ENCODE peak calls at places on chromosomes 16 and 17, in eight cellular contexts. K is CD8-positive, alpha-beta memory T cell; C is caudate nucleus; F is A172; W is T-helper 1 cell; T is substantia nigra; O is memory B cell; N is fibroblast of lung. R is an unnamed sample.

GRCh38 chr16:73031155-73031866 is 16.6 kb downstream of the ZFHX3 start:
- DNase-seq in K (no peak), C (no peak), F (no peak), W (no peak), T (no peak), O (no peak), N (no peak), R (no peak)

GRCh38 chr16:29943846-29944669 is 17.8 kb upstream of the TMEM219 start:
- DNase-seq in K (no peak), C (peak), F (peak), W (no peak), T (no peak), O (no peak), N (peak), R (peak)

GRCh38 chr17:17849147-17849820 is 12.5 kb upstream of the SREBF1 start:
- DNase-seq in K (peak), C (no peak), F (peak), W (peak), T (no peak), O (no peak), N (peak), R (peak)

GRCh38 chr17:69677130-69677529 is 262.6 kb downstream of the MAP2K6 start:
- DNase-seq in K (no peak), C (no peak), F (no peak), W (no peak), T (no peak), O (no peak), N (no peak), R (no peak)

GRCh38 chr17:72151565-72152391 is 31.0 kb downstream of the SOX9 start:
- DNase-seq in K (no peak), C (peak), F (peak), W (no peak), T (peak), O (no peak), N (peak), R (peak)

GRCh38 chr17:15169676-15170075 is 95.5 kb downstream of the PMP22 start:
- DNase-seq in K (no peak), C (no peak), F (peak), W (no peak), T (no peak), O (no peak), N (peak), R (no peak)

GRCh38 chr16:12406840-12407690 is 396.6 kb downstream of the CPPED1 start:
- DNase-seq in K (no peak), C (no peak), F (peak), W (no peak), T (no peak), O (no peak), N (peak), R (no peak)

GRCh38 chr17:21268596-21269188 is 15.5 kb upstream of the NATD1 start:
- DNase-seq in K (no peak), C (no peak), F (no peak), W (no peak), T (no peak), O (no peak), N (no peak), R (no peak)

GRCh38 chr16:19589771-19590302 is 34.3 kb downstream of the VPS35L start:
- DNase-seq in K (no peak), C (no peak), F (no peak), W (no peak), T (no peak), O (no peak), N (peak), R (peak)

GRCh38 chr17:68431661-68432071 is 25.6 kb downstream of the WIPI1 start:
- DNase-seq in K (peak), C (no peak), F (peak), W (peak), T (no peak), O (peak), N (peak), R (no peak)

GRCh38 chr16:84593825-84594724 is 23.8 kb downstream of the COTL1 start:
- DNase-seq in K (peak), C (no peak), F (peak), W (peak), T (peak), O (peak), N (peak), R (no peak)

GRCh38 chr17:42518755-42519545 is 17.1 kb upstream of the NAGLU start:
- DNase-seq in K (no peak), C (no peak), F (peak), W (no peak), T (no peak), O (no peak), N (peak), R (no peak)

GRCh38 chr16:73046484-73047214 is 1.3 kb downstream of the ZFHX3 start:
- DNase-seq in K (no peak), C (no peak), F (no peak), W (no peak), T (no peak), O (no peak), N (no peak), R (no peak)

GRCh38 chr17:31509095-31509804 is 117.8 kb downstream of the RAB11FIP4 start:
- DNase-seq in K (no peak), C (no peak), F (no peak), W (no peak), T (no peak), O (no peak), N (no peak), R (no peak)

GRCh38 chr16:84836234-84836647 is 16.5 kb downstream of the CRISPLD2 start:
- DNase-seq in K (no peak), C (no peak), F (peak), W (no peak), T (no peak), O (no peak), N (peak), R (peak)

GRCh38 chr17:60525347-60525623 is 757 bp downstream of the APPBP2 start:
- DNase-seq in K (no peak), C (no peak), F (peak), W (no peak), T (no peak), O (no peak), N (peak), R (no peak)

GRCh38 chr17:37667039-37667438 is 23.8 kb upstream of the DDX52 start:
- DNase-seq in K (no peak), C (no peak), F (no peak), W (no peak), T (no peak), O (no peak), N (no peak), R (no peak)

GRCh38 chr16:23508589-23509440 is 1.5 kb downstream of the GGA2 start:
- DNase-seq in K (no peak), C (no peak), F (no peak), W (no peak), T (no peak), O (no peak), N (peak), R (no peak)

GRCh38 chr16:85237817-85238216 is 125.5 kb upstream of the CIBAR2 start:
- DNase-seq in K (no peak), C (no peak), F (no peak), W (no peak), T (no peak), O (no peak), N (no peak), R (no peak)

GRCh38 chr17:57537524-57538410 is 207.3 kb downstream of the CCDC182 start:
- DNase-seq in K (no peak), C (no peak), F (no peak), W (no peak), T (no peak), O (no peak), N (no peak), R (no peak)

GRCh38 chr17:5706835-5707234 is 122.5 kb upstream of the NLRP1 start:
- DNase-seq in K (peak), C (peak), F (peak), W (peak), T (peak), O (peak), N (peak), R (peak)

GRCh38 chr17:81142301-81143199 is 22.8 kb upstream of the PVALEF start:
- DNase-seq in K (peak), C (peak), F (peak), W (peak), T (peak), O (peak), N (peak), R (peak)

GRCh38 chr17:69560987-69561441 is 146.5 kb downstream of the MAP2K6 start:
- DNase-seq in K (no peak), C (no peak), F (no peak), W (no peak), T (no peak), O (no peak), N (no peak), R (no peak)

GRCh38 chr17:17140590-17140980 is 65.5 kb downstream of the PLD6 start:
- DNase-seq in K (no peak), C (no peak), F (peak), W (no peak), T (no peak), O (no peak), N (peak), R (peak)

GRCh38 chr16:28974007-28974436 is 556 bp upstream of the SPNS1 start:
- DNase-seq in K (no peak), C (peak), F (peak), W (no peak), T (peak), O (no peak), N (peak), R (peak)

GRCh38 chr17:5585814-5586558 is 1.7 kb upstream of the NLRP1 start:
- DNase-seq in K (no peak), C (no peak), F (peak), W (no peak), T (no peak), O (no peak), N (peak), R (no peak)

GRCh38 chr17:17994271-17994670 is 21.6 kb downstream of the DRC3 start:
- DNase-seq in K (no peak), C (no peak), F (peak), W (no peak), T (no peak), O (no peak), N (no peak), R (no peak)

R was measured in stromal cell of bone marrow.